ENCODE peak calls at places on chromosomes 13 and 19, in six cellular contexts. One of them, this sample, is unnamed.

GRCh38 chr19:48061401-48062344 is 17.8 kb upstream of the CABP5 start:
- DNase-seq in MM.1S: no peak
- DNase-seq in GM12892: no peak
- DNase-seq in foreskin melanocyte: no peak
- DNase-seq in nucleus accumbens: no peak
- DNase-seq in T follicular helper cell: no peak
- DNase-seq in this sample: no peak

GRCh38 chr19:10655457-10656312 is 1.5 kb downstream of the ILF3 start:
- DNase-seq in nucleus accumbens: no peak
- DNase-seq in GM12892: no peak
- DNase-seq in T follicular helper cell: no peak
- DNase-seq in foreskin melanocyte: peak
- DNase-seq in MM.1S: no peak
- DNase-seq in this sample: peak

GRCh38 chr13:80082396-80083096 is 258.4 kb downstream of the SPRY2 start:
- DNase-seq in GM12892: no peak
- DNase-seq in foreskin melanocyte: peak
- DNase-seq in nucleus accumbens: no peak
- DNase-seq in T follicular helper cell: no peak
- DNase-seq in MM.1S: no peak
- DNase-seq in this sample: peak

GRCh38 chr19:33772102-33772857 is 24.4 kb upstream of the KCTD15 start:
- DNase-seq in T follicular helper cell: no peak
- DNase-seq in foreskin melanocyte: no peak
- DNase-seq in GM12892: no peak
- DNase-seq in nucleus accumbens: no peak
- DNase-seq in MM.1S: no peak
- DNase-seq in this sample: no peak

GRCh38 chr19:50972795-50973376 is 3.5 kb upstream of the KLK6 start:
- DNase-seq in nucleus accumbens: no peak
- DNase-seq in MM.1S: no peak
- DNase-seq in T follicular helper cell: no peak
- DNase-seq in foreskin melanocyte: no peak
- DNase-seq in GM12892: no peak
- DNase-seq in this sample: no peak

GRCh38 chr19:54164369-54165068 is 5.0 kb upstream of the LENG1 start:
- DNase-seq in foreskin melanocyte: no peak
- DNase-seq in GM12892: no peak
- DNase-seq in MM.1S: no peak
- DNase-seq in T follicular helper cell: no peak
- DNase-seq in nucleus accumbens: no peak
- DNase-seq in this sample: peak

GRCh38 chr19:30711296-30711695 is 339.1 kb downstream of the ZNF536 start:
- DNase-seq in T follicular helper cell: no peak
- DNase-seq in GM12892: no peak
- DNase-seq in foreskin melanocyte: no peak
- DNase-seq in MM.1S: no peak
- DNase-seq in nucleus accumbens: no peak
- DNase-seq in this sample: no peak

GRCh38 chr13:71621152-71622124 is 245.6 kb downstream of the DACH1 start:
- DNase-seq in T follicular helper cell: no peak
- DNase-seq in nucleus accumbens: no peak
- DNase-seq in MM.1S: no peak
- DNase-seq in foreskin melanocyte: no peak
- DNase-seq in GM12892: no peak
- DNase-seq in this sample: no peak

GRCh38 chr13:30985637-30986205 is 53.3 kb downstream of the TEX26 start:
- DNase-seq in foreskin melanocyte: peak
- DNase-seq in T follicular helper cell: no peak
- DNase-seq in GM12892: no peak
- DNase-seq in MM.1S: no peak
- DNase-seq in nucleus accumbens: no peak
- DNase-seq in this sample: peak

GRCh38 chr13:84684804-84685203 is 802.5 kb upstream of the SLITRK1 start:
- DNase-seq in T follicular helper cell: no peak
- DNase-seq in GM12892: no peak
- DNase-seq in foreskin melanocyte: no peak
- DNase-seq in nucleus accumbens: no peak
- DNase-seq in MM.1S: no peak
- DNase-seq in this sample: no peak

GRCh38 chr13:32838985-32839384 is 177.2 kb upstream of the KL start:
- DNase-seq in foreskin melanocyte: no peak
- DNase-seq in T follicular helper cell: no peak
- DNase-seq in GM12892: peak
- DNase-seq in nucleus accumbens: no peak
- DNase-seq in MM.1S: peak
- DNase-seq in this sample: peak

GRCh38 chr19:374886-375235 is 30.3 kb upstream of the MIER2 start:
- DNase-seq in T follicular helper cell: no peak
- DNase-seq in GM12892: no peak
- DNase-seq in foreskin melanocyte: no peak
- DNase-seq in nucleus accumbens: no peak
- DNase-seq in MM.1S: no peak
- DNase-seq in this sample: no peak

GRCh38 chr19:46303702-46304397 is 7.0 kb downstream of the HIF3A start:
- DNase-seq in nucleus accumbens: no peak
- DNase-seq in MM.1S: no peak
- DNase-seq in T follicular helper cell: no peak
- DNase-seq in GM12892: no peak
- DNase-seq in foreskin melanocyte: no peak
- DNase-seq in this sample: no peak

GRCh38 chr19:58466089-58466759 is 656 bp upstream of the ZNF324 start:
- DNase-seq in nucleus accumbens: no peak
- DNase-seq in GM12892: no peak
- DNase-seq in foreskin melanocyte: peak
- DNase-seq in MM.1S: no peak
- DNase-seq in T follicular helper cell: no peak
- DNase-seq in this sample: no peak

GRCh38 chr19:42089191-42089750 is 13.3 kb downstream of the ZNF574 start:
- DNase-seq in foreskin melanocyte: no peak
- DNase-seq in GM12892: no peak
- DNase-seq in nucleus accumbens: no peak
- DNase-seq in MM.1S: no peak
- DNase-seq in T follicular helper cell: no peak
- DNase-seq in this sample: peak

GRCh38 chr13:25630327-25630726 is 258.6 kb downstream of the ATP8A2 start:
- DNase-seq in nucleus accumbens: no peak
- DNase-seq in foreskin melanocyte: peak
- DNase-seq in MM.1S: no peak
- DNase-seq in GM12892: no peak
- DNase-seq in T follicular helper cell: no peak
- DNase-seq in this sample: no peak

GRCh38 chr19:2455481-2456300 is 1.1 kb downstream of the LMNB2 start:
- DNase-seq in GM12892: peak
- DNase-seq in T follicular helper cell: peak
- DNase-seq in MM.1S: peak
- DNase-seq in nucleus accumbens: no peak
- DNase-seq in foreskin melanocyte: no peak
- DNase-seq in this sample: peak

GRCh38 chr13:84445776-84446175 is 563.5 kb upstream of the SLITRK1 start:
- DNase-seq in nucleus accumbens: no peak
- DNase-seq in GM12892: no peak
- DNase-seq in foreskin melanocyte: no peak
- DNase-seq in MM.1S: no peak
- DNase-seq in T follicular helper cell: no peak
- DNase-seq in this sample: peak

GRCh38 chr19:56312787-56313343 is 1.8 kb downstream of the ZSCAN5A start:
- DNase-seq in T follicular helper cell: no peak
- DNase-seq in MM.1S: no peak
- DNase-seq in foreskin melanocyte: no peak
- DNase-seq in nucleus accumbens: no peak
- DNase-seq in GM12892: no peak
- DNase-seq in this sample: no peak

GRCh38 chr19:4556574-4557185 is 2.8 kb downstream of the SEMA6B start:
- DNase-seq in nucleus accumbens: no peak
- DNase-seq in foreskin melanocyte: no peak
- DNase-seq in MM.1S: no peak
- DNase-seq in GM12892: no peak
- DNase-seq in T follicular helper cell: no peak
- DNase-seq in this sample: peak

GRCh38 chr13:67238277-67238859 is 8.2 kb upstream of the PCDH9 start:
- DNase-seq in GM12892: no peak
- DNase-seq in T follicular helper cell: no peak
- DNase-seq in foreskin melanocyte: peak
- DNase-seq in MM.1S: peak
- DNase-seq in nucleus accumbens: no peak
- DNase-seq in this sample: peak

GRCh38 chr13:110524484-110525254 is 36.9 kb downstream of the RAB20 start:
- DNase-seq in GM12892: no peak
- DNase-seq in foreskin melanocyte: no peak
- DNase-seq in nucleus accumbens: no peak
- DNase-seq in T follicular helper cell: no peak
- DNase-seq in MM.1S: peak
- DNase-seq in this sample: no peak

GRCh38 chr13:105778196-105778595 is 757.3 kb downstream of the EFNB2 start:
- DNase-seq in T follicular helper cell: no peak
- DNase-seq in GM12892: no peak
- DNase-seq in foreskin melanocyte: no peak
- DNase-seq in nucleus accumbens: no peak
- DNase-seq in MM.1S: no peak
- DNase-seq in this sample: no peak

GRCh38 chr19:33402421-33403220 is 29.1 kb downstream of the CEBPG start:
- DNase-seq in foreskin melanocyte: no peak
- DNase-seq in GM12892: no peak
- DNase-seq in nucleus accumbens: no peak
- DNase-seq in T follicular helper cell: no peak
- DNase-seq in MM.1S: no peak
- DNase-seq in this sample: no peak

GRCh38 chr13:54845351-54845965 is 1816.8 kb downstream of the OLFM4 start:
- DNase-seq in GM12892: no peak
- DNase-seq in T follicular helper cell: no peak
- DNase-seq in foreskin melanocyte: no peak
- DNase-seq in MM.1S: no peak
- DNase-seq in nucleus accumbens: no peak
- DNase-seq in this sample: no peak

GRCh38 chr19:18644144-18645034 is 7.6 kb downstream of the KLHL26 start:
- DNase-seq in T follicular helper cell: no peak
- DNase-seq in MM.1S: no peak
- DNase-seq in GM12892: no peak
- DNase-seq in nucleus accumbens: peak
- DNase-seq in foreskin melanocyte: no peak
- DNase-seq in this sample: no peak

GRCh38 chr19:33700408-33700757 is 78.6 kb downstream of the CHST8 start:
- DNase-seq in foreskin melanocyte: no peak
- DNase-seq in MM.1S: no peak
- DNase-seq in GM12892: no peak
- DNase-seq in T follicular helper cell: no peak
- DNase-seq in nucleus accumbens: no peak
- DNase-seq in this sample: no peak

GRCh38 chr19:18594096-18594823 is 5.7 kb downstream of the REX1BD start:
- DNase-seq in nucleus accumbens: peak
- DNase-seq in T follicular helper cell: peak
- DNase-seq in GM12892: peak
- DNase-seq in MM.1S: peak
- DNase-seq in foreskin melanocyte: peak
- DNase-seq in this sample: peak